ENCODE peak calls at places on chromosomes 12 and 14, in ten cellular contexts. M is fibroblast of lung; W is CD8-positive, alpha-beta T cell; G is tibial nerve; Z is stomach; D is IMR-90; N is gastrocnemius medialis; K is cardiac muscle cell; J is thoracic aorta; U is psoas muscle. C is an unnamed sample.

GRCh38 chr14:25381498-25381897 is 331.6 kb upstream of the STXBP6 start:
- DNase-seq in M (no peak), W (no peak), G (no peak), Z (no peak), D (no peak), N (no peak), K (no peak), J (no peak), U (no peak), C (no peak)

GRCh38 chr12:12701457-12701856 is 5.5 kb upstream of the GPR19 start:
- DNase-seq in M (no peak), W (no peak), G (no peak), Z (no peak), D (no peak), N (no peak), K (no peak), J (no peak), U (no peak), C (no peak)

GRCh38 chr12:117853600-117853999 is 115.2 kb downstream of the KSR2 start:
- DNase-seq in M (peak; percentile 10), W (no peak), G (no peak), Z (peak; percentile 43), D (no peak), N (no peak), K (no peak), J (no peak), U (no peak), C (no peak)

GRCh38 chr12:43579240-43579639 is 27.2 kb upstream of the ADAMTS20 start:
- DNase-seq in M (no peak), W (no peak), G (no peak), Z (no peak), D (no peak), N (no peak), K (no peak), J (no peak), U (no peak), C (no peak)

GRCh38 chr12:71858848-71859247 is 19.3 kb downstream of the TBC1D15 start:
- DNase-seq in M (no peak), W (no peak), G (no peak), Z (no peak), D (no peak), N (no peak), K (no peak), J (no peak), U (no peak), C (no peak)

GRCh38 chr12:52205584-52206308 is 13.9 kb upstream of the KRT80 start:
- DNase-seq in M (no peak), W (no peak), G (no peak), Z (no peak), D (no peak), N (no peak), K (no peak), J (no peak), U (no peak), C (no peak)

GRCh38 chr14:105879503-105879866 is 353.1 kb downstream of the TMEM121 start:
- DNase-seq in M (no peak), W (no peak), G (no peak), Z (peak; percentile 21), D (no peak), N (no peak), K (no peak), J (no peak), U (no peak), C (no peak)

GRCh38 chr14:24690492-24690891 is 56.5 kb upstream of the GZMB start:
- DNase-seq in M (no peak), W (no peak), G (no peak), Z (no peak), D (no peak), N (no peak), K (no peak), J (no peak), U (no peak), C (no peak)

GRCh38 chr12:78115889-78116288 is 285.2 kb downstream of the NAV3 start:
- DNase-seq in M (no peak), W (no peak), G (no peak), Z (no peak), D (peak; percentile 20), N (no peak), K (no peak), J (no peak), U (no peak), C (no peak)

GRCh38 chr14:29752221-29752923 is 175.3 kb downstream of the PRKD1 start:
- DNase-seq in M (no peak), W (no peak), G (no peak), Z (no peak), D (no peak), N (no peak), K (no peak), J (no peak), U (no peak), C (no peak)

GRCh38 chr14:29743566-29743965 is 184.1 kb downstream of the PRKD1 start:
- DNase-seq in M (no peak), W (no peak), G (no peak), Z (no peak), D (no peak), N (no peak), K (no peak), J (no peak), U (no peak), C (no peak)

GRCh38 chr14:29754134-29754533 is 173.5 kb downstream of the PRKD1 start:
- DNase-seq in M (no peak), W (no peak), G (no peak), Z (no peak), D (no peak), N (no peak), K (no peak), J (no peak), U (no peak), C (no peak)

GRCh38 chr14:29745863-29746262 is 181.8 kb downstream of the PRKD1 start:
- DNase-seq in M (no peak), W (no peak), G (no peak), Z (no peak), D (no peak), N (no peak), K (no peak), J (no peak), U (no peak), C (no peak)

DNA sequence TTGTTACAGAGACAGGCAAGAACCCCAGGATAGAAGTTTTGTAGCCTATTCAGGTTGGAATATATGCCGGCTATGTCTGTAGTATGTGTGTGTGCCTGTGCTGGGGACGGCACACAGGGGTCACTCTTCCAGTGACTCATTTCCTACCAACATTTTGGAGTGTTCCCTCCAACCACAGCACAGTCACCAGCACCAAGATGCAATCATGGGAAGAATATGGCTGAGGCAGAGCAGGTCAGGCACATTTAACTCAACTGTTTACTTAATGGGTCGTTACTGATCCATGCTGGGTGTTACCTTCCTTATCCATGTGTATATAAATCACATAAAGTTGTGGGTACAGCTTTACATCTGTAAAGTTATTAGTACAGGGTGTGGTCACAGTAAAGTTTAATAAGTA is 178.3 kb downstream of the PRKD1 start:
- DNase-seq in M (peak; percentile 88), W (no peak), G (no peak), Z (no peak), D (peak; percentile 83), N (no peak), K (peak; percentile 66), J (no peak), U (no peak), C (peak; percentile 82)
- TF ChIP-seq CTCF in M (no peak), W (no peak), G (no peak), Z (no peak), D (no peak), N (no peak), K (peak; percentile 8), J (no peak), U (no peak), C (peak; percentile 18)

DNA sequence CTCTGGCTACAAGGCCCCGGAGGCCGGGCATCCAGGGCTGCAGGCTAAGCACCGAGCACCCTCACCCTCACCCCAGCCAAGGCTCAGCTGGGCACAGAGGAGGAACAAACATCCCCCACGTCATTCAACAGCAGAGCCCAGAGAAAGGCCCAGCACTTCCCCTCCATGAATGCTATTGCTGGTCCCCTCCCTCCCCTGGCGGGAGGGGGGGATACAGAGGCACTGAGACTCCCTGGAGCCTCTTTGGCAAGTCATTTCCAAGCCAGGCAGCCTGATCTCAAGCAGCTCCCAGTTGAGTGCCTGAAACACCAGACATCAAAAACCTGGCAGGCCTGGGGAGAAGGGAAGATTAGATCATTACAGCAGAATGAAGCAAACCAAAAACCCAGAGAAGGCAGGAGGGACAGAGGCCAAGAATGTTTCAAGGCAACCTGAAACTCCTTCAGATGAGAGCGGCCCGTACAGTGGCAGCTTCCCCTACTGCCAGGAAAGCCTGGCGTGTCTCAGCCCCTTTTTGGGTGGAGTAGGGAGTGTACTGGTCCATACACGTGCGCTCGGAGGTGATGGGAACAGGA is 92.1 kb downstream of the LRRC74A start:
- DNase-seq in M (peak; percentile 96), W (no peak), G (peak; percentile 71), Z (peak; percentile 57), D (peak; percentile 90), N (peak; percentile 73), K (peak; percentile 94), J (peak; percentile 58), U (peak; percentile 79), C (peak; percentile 93)
- H3K4me3 ChIP-seq in M (no peak overlapping the region), W (no peak overlapping the region), G (no peak overlapping the region), Z (no peak overlapping the region), D (no peak overlapping the region), N (peak overlapping the region; percentile 4), K (no peak overlapping the region), J (peak overlapping the region; percentile 51), U (peak overlapping the region; percentile 3), C (no peak overlapping the region)

DNA sequence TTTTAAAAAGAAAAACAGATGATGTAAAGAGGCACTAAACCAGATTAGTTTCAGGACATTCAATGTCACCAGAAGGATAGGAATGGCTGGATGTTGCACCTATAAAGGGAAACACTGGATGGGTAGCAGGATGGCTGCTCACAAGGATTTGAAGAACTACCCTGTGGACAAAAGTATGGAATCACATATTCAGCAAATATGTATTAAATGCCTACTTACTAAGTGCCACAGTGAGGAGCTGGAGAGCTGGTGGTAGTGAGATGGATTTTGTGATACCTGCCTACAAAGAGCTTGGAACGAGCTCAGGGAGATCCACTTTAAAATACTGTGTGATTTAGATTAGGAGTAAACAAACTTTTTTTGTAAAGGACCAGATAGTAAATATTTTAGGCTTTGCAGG is 316.2 kb downstream of the PAWR start:
- DNase-seq in M (no peak), W (no peak), G (no peak), Z (no peak), D (no peak), N (no peak), K (no peak), J (no peak), U (no peak), C (no peak)
- TF ChIP-seq CTCF in M (peak; percentile 1), W (no peak), G (no peak), Z (no peak), D (peak; percentile 21), N (no peak), K (no peak), J (no peak), U (no peak), C (peak; percentile 1)

DNA sequence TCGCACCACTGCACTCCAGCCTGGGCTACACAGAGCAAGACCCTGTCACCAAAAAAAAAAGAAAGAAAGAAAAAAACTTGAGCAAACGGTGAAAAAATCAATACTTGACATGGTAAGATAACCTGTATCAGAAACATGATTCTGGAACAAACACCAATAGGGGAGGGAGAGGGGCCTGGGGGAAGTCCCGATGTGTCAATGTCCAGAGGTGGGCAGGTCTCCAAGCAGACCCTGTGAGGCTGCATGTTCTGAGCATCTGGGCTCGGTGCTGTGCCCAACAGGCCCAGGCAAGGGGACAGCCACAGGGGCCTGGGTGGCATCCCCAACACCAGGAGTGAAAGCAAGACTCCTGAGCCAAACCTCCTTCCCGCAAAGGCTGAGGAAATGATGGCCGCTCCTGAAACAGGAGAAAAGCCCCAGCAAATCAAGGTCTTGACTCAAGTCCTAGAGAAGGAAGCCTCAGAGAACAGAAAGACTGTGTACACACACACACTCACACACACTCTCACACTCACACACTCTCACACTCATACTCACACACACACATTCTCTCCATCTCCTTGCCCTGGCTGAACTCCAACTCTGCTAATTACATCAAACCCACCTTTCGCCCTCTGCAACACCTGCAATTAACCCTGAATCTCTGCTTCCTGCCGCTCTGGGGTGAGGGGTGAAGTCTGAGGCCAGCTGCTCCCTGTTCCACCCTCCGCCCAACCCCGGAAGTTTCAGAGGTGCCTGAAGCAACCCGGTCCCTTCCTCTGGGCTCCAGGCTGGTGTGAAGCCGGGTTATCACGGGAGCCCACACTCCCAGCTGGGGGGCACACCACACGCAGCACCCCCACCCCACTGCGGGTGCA is 20.4 kb downstream of the CCDC88C start:
- DNase-seq in M (no peak), W (no peak), G (no peak), Z (peak; percentile 72), D (no peak), N (no peak), K (no peak), J (no peak), U (no peak), C (no peak)
- H3K4me3 ChIP-seq in M (no peak overlapping the region), W (peak overlapping the region; percentile 41), G (no peak overlapping the region), Z (peak overlapping the region; percentile 1), D (no peak overlapping the region), N (no peak overlapping the region), K (no peak overlapping the region), J (peak overlapping the region; percentile 24), U (no peak overlapping the region), C (no peak overlapping the region)